ENCODE peak calls at places on chromosome 21, in five cellular contexts. F is Peyer's patch; H is activated CD4-positive, alpha-beta T cell treated with anti-CD3 and anti-CD28 coated beads for 1 hour; T is GM19239; V is T-helper 1 cell. U is an unnamed sample.

GRCh38 chr21:37339527-37339889 is 27.1 kb upstream of the DYRK1A start:
- DNase-seq in F (no peak), H (no peak), T (no peak), V (no peak), U (no peak)

GRCh38 chr21:45365608-45366241 is 39.2 kb upstream of the COL18A1 start:
- DNase-seq in F (no peak), H (no peak), T (no peak), V (no peak), U (peak)

GRCh38 chr21:45846373-45847160 is 135.0 kb upstream of the COL6A1 start:
- DNase-seq in F (peak), H (no peak), T (no peak), V (no peak), U (no peak)

GRCh38 chr21:32484706-32485380 is 72.3 kb downstream of the EVA1C start:
- DNase-seq in F (no peak), H (no peak), T (no peak), V (no peak), U (no peak)

GRCh38 chr21:35473496-35473895 is 424.4 kb upstream of the RUNX1 start:
- DNase-seq in F (no peak), H (no peak), T (no peak), V (no peak), U (no peak)

GRCh38 chr21:44616591-44616926 is 4.7 kb downstream of the KRTAP10-8 start:
- DNase-seq in F (no peak), H (no peak), T (no peak), V (no peak), U (no peak)

GRCh38 chr21:45306832-45307571 is 19.3 kb upstream of the POFUT2 start:
- DNase-seq in F (peak), H (no peak), T (no peak), V (no peak), U (no peak)

GRCh38 chr21:42247716-42248115 is 28.8 kb downstream of the ABCG1 start:
- DNase-seq in F (no peak), H (no peak), T (no peak), V (no peak), U (no peak)

GRCh38 chr21:32886339-32886738 is 114.8 kb upstream of the PAXBP1 start:
- DNase-seq in F (no peak), H (no peak), T (no peak), V (no peak), U (no peak)

GRCh38 chr21:42013338-42013737 is 3.2 kb upstream of the ZBTB21 start:
- DNase-seq in F (no peak), H (no peak), T (no peak), V (no peak), U (no peak)

GRCh38 chr21:36909901-36910561 is 56.4 kb downstream of the HLCS start:
- DNase-seq in F (no peak), H (no peak), T (no peak), V (no peak), U (no peak)

GRCh38 chr21:43953028-43953427 is 59.1 kb upstream of the TRAPPC10 start:
- DNase-seq in F (no peak), H (no peak), T (no peak), V (no peak), U (no peak)

GRCh38 chr21:46617267-46618051 is 12.6 kb upstream of the S100B start:
- DNase-seq in F (no peak), H (no peak), T (no peak), V (no peak), U (no peak)

GRCh38 chr21:17476006-17476405 is 36.8 kb upstream of the CXADR start:
- DNase-seq in F (no peak), H (no peak), T (no peak), V (no peak), U (no peak)

GRCh38 chr21:42578761-42579415 is 65.2 kb downstream of the SLC37A1 start:
- DNase-seq in F (peak), H (no peak), T (no peak), V (no peak), U (no peak)

GRCh38 chr21:28699591-28700259 is 293.0 kb downstream of the LTN1 start:
- DNase-seq in F (no peak), H (no peak), T (no peak), V (no peak), U (no peak)